ENCODE peak calls at places on chromosomes 5 and 9, in eight cellular contexts. I is SK-N-SH, C is transverse colon, A is H1, P is K562, V is stomach, F is sigmoid colon, N is HepG2. S is an unnamed sample.

GRCh38 chr5:173320259-173320658 is 8.0 kb downstream of the STC2 start:
- DNase-seq in I (no peak), C (peak), A (no peak), P (no peak), V (no peak), F (peak), N (no peak), S (no peak)

GRCh38 chr9:135215571-135216161 is 128.2 kb downstream of the OLFM1 start:
- DNase-seq in I (peak), C (no peak), A (no peak), P (no peak), V (peak), F (peak), N (no peak), S (peak)

GRCh38 chr5:114191441-114191840 is 170.4 kb upstream of the KCNN2 start:
- DNase-seq in I (no peak), C (no peak), A (no peak), P (no peak), V (no peak), F (no peak), N (no peak), S (no peak)

GRCh38 chr5:62589504-62589903 is 10.9 kb downstream of the LRRC70 start:
- DNase-seq in I (no peak), C (no peak), A (no peak), P (no peak), V (no peak), F (no peak), N (no peak), S (no peak)

GRCh38 chr9:114016101-114016500 is 62.0 kb downstream of the AMBP start:
- DNase-seq in I (no peak), C (no peak), A (no peak), P (no peak), V (peak), F (peak), N (no peak), S (no peak)

GRCh38 chr9:71147368-71147767 is 25.9 kb upstream of the TRPM3 start:
- DNase-seq in I (no peak), C (no peak), A (no peak), P (no peak), V (no peak), F (no peak), N (no peak), S (no peak)

GRCh38 chr9:108282872-108283271 is 572.9 kb downstream of the ACTL7B start:
- DNase-seq in I (no peak), C (no peak), A (no peak), P (peak), V (no peak), F (no peak), N (peak), S (no peak)

GRCh38 chr9:36572515-36573418 is at the start of gene MELK:
- DNase-seq in I (peak), C (peak), A (peak), P (peak), V (peak), F (peak), N (peak), S (peak)

GRCh38 chr5:179869641-179870402 is 11.2 kb upstream of the MRNIP start:
- DNase-seq in I (peak), C (no peak), A (no peak), P (no peak), V (no peak), F (peak), N (no peak), S (no peak)

GRCh38 chr5:159902444-159903121 is 13.7 kb upstream of the ADRA1B start:
- DNase-seq in I (no peak), C (no peak), A (no peak), P (no peak), V (no peak), F (no peak), N (no peak), S (no peak)

GRCh38 chr9:94945191-94946144 is 219.0 kb downstream of the AOPEP start:
- DNase-seq in I (no peak), C (peak), A (no peak), P (peak), V (no peak), F (peak), N (no peak), S (no peak)

GRCh38 chr5:147451125-147451524 is 58.7 kb downstream of the DPYSL3 start:
- DNase-seq in I (no peak), C (no peak), A (no peak), P (no peak), V (no peak), F (no peak), N (no peak), S (no peak)

GRCh38 chr9:1429328-1429727 is 379.2 kb downstream of the DMRT2 start:
- DNase-seq in I (peak), C (peak), A (peak), P (no peak), V (no peak), F (no peak), N (peak), S (no peak)

GRCh38 chr5:34913072-34913471 is 2.2 kb downstream of the RAD1 start:
- DNase-seq in I (no peak), C (no peak), A (no peak), P (no peak), V (no peak), F (no peak), N (no peak), S (no peak)

GRCh38 chr5:14191325-14191724 is 48.2 kb downstream of the TRIO start:
- DNase-seq in I (no peak), C (no peak), A (no peak), P (no peak), V (no peak), F (no peak), N (no peak), S (no peak)

GRCh38 chr5:116576043-116576713 is 1.6 kb upstream of the SEMA6A start:
- DNase-seq in I (peak), C (peak), A (peak), P (peak), V (peak), F (peak), N (peak), S (no peak)

GRCh38 chr9:114238919-114239879 is 83.7 kb upstream of the ORM1 start:
- DNase-seq in I (peak), C (no peak), A (no peak), P (peak), V (no peak), F (no peak), N (peak), S (no peak)

GRCh38 chr5:131264453-131265200 is 774 bp downstream of the CDC42SE2 start:
- DNase-seq in I (peak), C (peak), A (peak), P (peak), V (peak), F (peak), N (no peak), S (no peak)

GRCh38 chr9:114006931-114007691 is 71.0 kb downstream of the AMBP start:
- DNase-seq in I (no peak), C (no peak), A (no peak), P (no peak), V (peak), F (peak), N (no peak), S (peak)

GRCh38 chr5:135075621-135076585 is 41.9 kb upstream of the PITX1 start:
- DNase-seq in I (no peak), C (no peak), A (no peak), P (no peak), V (no peak), F (peak), N (no peak), S (peak)

GRCh38 chr9:14563902-14564578 is 129.2 kb downstream of the ZDHHC21 start:
- DNase-seq in I (no peak), C (no peak), A (no peak), P (no peak), V (no peak), F (no peak), N (peak), S (no peak)

GRCh38 chr9:107397076-107398049 is 92.2 kb downstream of the KLF4 start:
- DNase-seq in I (no peak), C (no peak), A (no peak), P (no peak), V (peak), F (no peak), N (no peak), S (no peak)

GRCh38 chr9:92894711-92895362 is 17.0 kb upstream of the ZNF484 start:
- DNase-seq in I (no peak), C (no peak), A (peak), P (no peak), V (no peak), F (no peak), N (no peak), S (no peak)

GRCh38 chr5:124742983-124743533 is 3.4 kb downstream of the ZNF608 start:
- DNase-seq in I (no peak), C (peak), A (peak), P (peak), V (no peak), F (peak), N (peak), S (no peak)

GRCh38 chr5:77620404-77620803 is 18.1 kb downstream of the OTP start:
- DNase-seq in I (no peak), C (no peak), A (peak), P (no peak), V (no peak), F (no peak), N (peak), S (no peak)

GRCh38 chr5:314676-315487 is 6.6 kb upstream of the AHRR start:
- DNase-seq in I (no peak), C (no peak), A (no peak), P (no peak), V (no peak), F (no peak), N (no peak), S (peak)
- TF ChIP-seq POLR2AphosphoS5 in I (no peak), C (no peak), A (no peak), P (no peak), V (no peak), F (no peak), N (no peak), S (no peak)

DNA sequence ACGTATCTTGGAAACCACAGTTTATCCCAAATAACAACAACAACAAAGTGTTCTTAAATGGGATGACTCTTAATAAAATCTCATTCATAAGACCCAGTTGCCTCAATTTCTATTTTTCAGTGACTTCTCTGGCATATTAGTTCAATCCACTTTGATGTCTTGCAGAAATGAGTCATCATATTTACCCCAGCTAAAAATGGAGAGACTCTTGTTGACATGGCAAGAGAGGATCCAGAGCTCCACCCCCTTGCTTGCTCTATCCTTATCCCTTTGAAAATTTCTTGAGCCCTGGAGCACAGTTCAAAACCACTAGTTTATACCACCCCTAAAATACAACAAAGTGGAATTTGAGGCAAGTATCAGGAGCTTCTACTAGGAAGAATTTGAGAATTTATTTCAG is 20.8 kb downstream of the VCAN start:
- DNase-seq in I (no peak), C (no peak), A (no peak), P (no peak), V (no peak), F (no peak), N (peak), S (no peak)
- H3K4me3 ChIP-seq in I (no peak), C (no peak), A (no peak), P (no peak), V (no peak), F (no peak), N (no peak), S (no peak)

GRCh38 chr5:174532453-174533126 is 191.8 kb upstream of the MSX2 start:
- DNase-seq in I (peak), C (peak), A (peak), P (peak), V (peak), F (peak), N (peak), S (peak)

GRCh38 chr5:174533127-174533453 is 191.3 kb upstream of the MSX2 start:
- DNase-seq in I (no peak), C (no peak), A (no peak), P (no peak), V (no peak), F (no peak), N (no peak), S (no peak)

GRCh38 chr5:174531782-174532191 is 192.6 kb upstream of the MSX2 start:
- DNase-seq in I (no peak), C (no peak), A (no peak), P (no peak), V (no peak), F (no peak), N (no peak), S (no peak)

GRCh38 chr5:174535691-174536090 is 188.7 kb upstream of the MSX2 start:
- DNase-seq in I (no peak), C (no peak), A (no peak), P (no peak), V (no peak), F (no peak), N (no peak), S (no peak)

DNA sequence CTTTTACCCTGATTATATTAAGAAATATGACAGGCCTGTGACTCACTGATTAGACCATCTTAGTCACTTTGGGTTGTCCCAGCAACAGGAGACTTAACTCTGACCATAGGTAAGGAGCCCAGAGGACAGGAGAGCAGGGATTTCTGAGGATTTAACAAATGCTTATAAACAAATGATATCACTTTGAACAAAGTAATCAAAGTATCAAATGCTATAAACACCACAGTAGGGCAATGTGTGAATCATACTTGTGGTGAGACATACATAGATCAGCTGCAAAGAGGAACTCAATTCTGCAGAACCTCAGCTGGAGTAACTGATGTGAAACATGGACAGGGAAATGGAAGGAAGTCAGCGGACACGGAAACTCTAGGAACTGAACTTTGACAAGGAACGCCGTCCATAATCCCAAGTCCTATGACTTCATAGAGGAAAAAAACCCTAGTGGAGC is 190.6 kb upstream of the MSX2 start:
- DNase-seq in I (no peak), C (no peak), A (no peak), P (no peak), V (no peak), F (no peak), N (no peak), S (no peak)
- TF ChIP-seq EP300 in I (no peak), C (no peak), A (no peak), P (no peak), V (no peak), F (no peak), N (no peak), S (no peak)

GRCh38 chr5:93675458-93676450 is 65.6 kb downstream of the POU5F2 start:
- DNase-seq in I (no peak), C (no peak), A (no peak), P (no peak), V (no peak), F (no peak), N (no peak), S (no peak)

GRCh38 chr5:93676707-93677106 is 64.7 kb downstream of the POU5F2 start:
- DNase-seq in I (no peak), C (no peak), A (no peak), P (no peak), V (no peak), F (no peak), N (no peak), S (no peak)

GRCh38 chr5:93677344-93678021 is 63.9 kb downstream of the POU5F2 start:
- DNase-seq in I (peak), C (no peak), A (no peak), P (no peak), V (peak), F (no peak), N (peak), S (no peak)

DNA sequence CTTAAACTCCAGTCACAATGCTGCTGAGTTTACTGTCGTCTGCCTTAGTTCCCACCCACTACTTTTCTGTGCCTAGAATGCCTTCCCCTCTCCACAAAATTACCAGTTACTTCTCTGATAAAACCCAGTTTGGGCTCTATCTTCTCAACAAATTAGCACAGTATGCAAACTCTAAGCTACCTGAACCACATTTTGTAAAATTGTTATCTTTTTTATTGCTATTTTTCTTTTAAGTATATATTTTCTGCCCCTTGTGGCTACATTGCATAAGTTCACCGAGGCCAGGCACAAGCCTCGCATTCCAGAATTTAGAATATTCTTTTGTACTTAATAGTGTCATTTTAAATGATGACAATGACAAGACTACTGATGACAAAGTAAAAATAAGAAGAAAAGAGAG is 60.0 kb downstream of the POU5F2 start:
- DNase-seq in I (no peak), C (no peak), A (no peak), P (no peak), V (no peak), F (no peak), N (no peak), S (no peak)
- TF ChIP-seq POLR2AphosphoS5 in I (no peak), C (no peak), A (no peak), P (no peak), V (no peak), F (no peak), N (no peak), S (no peak)

GRCh38 chr9:121529237-121529987 is 29.8 kb upstream of the GGTA1 start:
- DNase-seq in I (peak), C (peak), A (no peak), P (no peak), V (peak), F (peak), N (no peak), S (peak)
- H3K4me3 ChIP-seq in I (no peak), C (no peak), A (no peak), P (no peak), V (no peak), F (no peak), N (no peak), S (no peak)

S was measured in suprapubic skin.